ENCODE peak calls at places on chromosomes 16 and 17, in seven cellular contexts. E is A549, V is K562, M is GM23338, I is HCT116, P is Panc1, R is SK-N-SH. H is an unnamed sample.

GRCh38 chr16:79008869-79009179 is 591.7 kb downstream of the MAF start:
- DNase-seq in E (no peak), V (no peak), M (no peak), I (no peak), P (no peak), R (no peak), H (no peak)

GRCh38 chr16:75296606-75297005 is 45.2 kb upstream of the BCAR1 start:
- DNase-seq in E (no peak), V (no peak), M (no peak), I (no peak), P (no peak), R (peak), H (no peak)

GRCh38 chr17:8126306-8127066 is 2.6 kb upstream of the HES7 start:
- DNase-seq in E (peak), V (peak), M (peak), I (no peak), P (no peak), R (peak), H (no peak)

GRCh38 chr16:85424260-85425060 is 188.7 kb upstream of the GSE1 start:
- DNase-seq in E (no peak), V (no peak), M (no peak), I (no peak), P (no peak), R (peak), H (no peak)

GRCh38 chr16:75251280-75252048 is at the start of gene BCAR1:
- DNase-seq in E (peak), V (peak), M (peak), I (no peak), P (no peak), R (peak), H (no peak)

GRCh38 chr17:75695830-75696271 is 25.4 kb upstream of the ITGB4 start:
- DNase-seq in E (no peak), V (no peak), M (no peak), I (no peak), P (no peak), R (no peak), H (no peak)

GRCh38 chr16:23469814-23470213 is 16.8 kb upstream of the COG7 start:
- DNase-seq in E (peak), V (no peak), M (no peak), I (peak), P (no peak), R (no peak), H (no peak)

GRCh38 chr16:54417384-54417783 is 130.8 kb upstream of the IRX3 start:
- DNase-seq in E (no peak), V (no peak), M (no peak), I (no peak), P (no peak), R (no peak), H (no peak)

GRCh38 chr17:31073411-31073810 is 21.4 kb upstream of the NF1 start:
- DNase-seq in E (no peak), V (no peak), M (no peak), I (no peak), P (no peak), R (no peak), H (no peak)

GRCh38 chr16:80503144-80503543 is 37.6 kb upstream of the DYNLRB2 start:
- DNase-seq in E (no peak), V (no peak), M (no peak), I (no peak), P (no peak), R (no peak), H (no peak)

GRCh38 chr16:88331989-88332920 is 50.5 kb upstream of the ZNF469 start:
- DNase-seq in E (peak), V (no peak), M (no peak), I (peak), P (peak), R (no peak), H (no peak)

GRCh38 chr16:1708768-1709180 is 2.8 kb downstream of the MAPK8IP3 start:
- DNase-seq in E (no peak), V (peak), M (no peak), I (no peak), P (no peak), R (no peak), H (no peak)

GRCh38 chr16:27784351-27785306 is 234.7 kb downstream of the KATNIP start:
- DNase-seq in E (no peak), V (no peak), M (no peak), I (no peak), P (no peak), R (peak), H (no peak)

GRCh38 chr17:63986842-63987615 is 11.1 kb upstream of the PRR29 start:
- DNase-seq in E (no peak), V (no peak), M (no peak), I (no peak), P (no peak), R (no peak), H (no peak)

GRCh38 chr16:50276128-50276444 is 9.7 kb downstream of the ADCY7 start:
- DNase-seq in E (no peak), V (no peak), M (no peak), I (no peak), P (no peak), R (no peak), H (no peak)

GRCh38 chr16:50273888-50274770 is 7.8 kb downstream of the ADCY7 start:
- DNase-seq in E (no peak), V (peak), M (no peak), I (no peak), P (no peak), R (no peak), H (peak)

GRCh38 chr16:50275428-50276127 is 9.2 kb downstream of the ADCY7 start:
- DNase-seq in E (no peak), V (no peak), M (no peak), I (no peak), P (no peak), R (no peak), H (peak)

GRCh38 chr16:50273382-50273690 is 7.0 kb downstream of the ADCY7 start:
- DNase-seq in E (no peak), V (no peak), M (no peak), I (no peak), P (no peak), R (no peak), H (no peak)

DNA sequence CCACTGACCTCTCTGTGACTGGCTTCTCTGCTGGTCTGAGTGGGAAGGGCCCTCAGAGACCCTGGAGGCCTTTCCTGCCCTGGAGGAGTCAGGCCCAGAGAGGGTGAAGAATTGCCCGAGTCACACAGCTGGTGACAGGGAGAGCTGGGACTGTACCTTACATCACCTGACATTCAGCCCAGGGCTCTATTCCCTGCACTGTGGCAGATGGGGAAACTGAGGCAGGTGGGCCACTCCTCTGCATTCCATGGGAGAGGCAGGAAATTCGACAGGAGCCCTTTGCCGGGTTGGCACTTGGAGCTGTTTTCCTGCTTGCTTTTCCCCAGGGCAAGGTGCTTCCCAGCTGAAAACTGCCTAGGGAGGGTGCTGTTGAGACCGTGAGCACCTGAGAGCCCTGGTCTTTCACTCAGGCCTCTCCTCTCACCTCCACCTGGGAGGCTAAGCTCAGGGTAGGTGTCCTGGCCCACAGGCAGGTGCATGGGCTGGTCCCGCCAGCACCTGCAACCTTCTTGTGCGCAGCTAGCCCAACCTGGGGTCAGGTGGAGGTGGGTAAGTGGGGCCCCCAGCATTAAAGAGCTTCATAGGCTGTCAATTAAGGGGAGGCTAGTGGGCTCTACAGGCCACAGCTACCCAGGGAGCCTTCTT is 8.5 kb downstream of the ADCY7 start:
- DNase-seq in E (no peak), V (no peak), M (no peak), I (no peak), P (no peak), R (no peak), H (no peak)
- TF ChIP-seq REST in E (no peak), V (no peak), M (no peak), I (no peak), P (no peak), R (no peak), H (no peak)

GRCh38 chr17:4859816-4860625 is 26.9 kb downstream of the MINK1 start:
- DNase-seq in E (no peak), V (no peak), M (peak), I (no peak), P (no peak), R (no peak), H (no peak)

GRCh38 chr17:4861052-4861451 is 27.9 kb downstream of the MINK1 start:
- DNase-seq in E (no peak), V (no peak), M (no peak), I (no peak), P (no peak), R (no peak), H (no peak)

GRCh38 chr17:4858880-4859260 is 25.7 kb downstream of the MINK1 start:
- DNase-seq in E (no peak), V (no peak), M (peak), I (no peak), P (no peak), R (peak), H (no peak)

GRCh38 chr17:4862720-4863119 is 29.6 kb downstream of the MINK1 start:
- DNase-seq in E (no peak), V (no peak), M (no peak), I (no peak), P (no peak), R (no peak), H (no peak)

GRCh38 chr17:4860651-4861050 is 27.5 kb downstream of the MINK1 start:
- DNase-seq in E (no peak), V (no peak), M (no peak), I (no peak), P (no peak), R (no peak), H (no peak)
- TF ChIP-seq CTCF in E (no peak), V (no peak), M (no peak), I (no peak), P (no peak), R (no peak), H (no peak)

GRCh38 chr17:83144421-83145357 is 65.3 kb downstream of the METRNL start:
- DNase-seq in E (no peak), V (no peak), M (no peak), I (no peak), P (no peak), R (no peak), H (no peak)

GRCh38 chr17:83145831-83146230 is 66.4 kb downstream of the METRNL start:
- DNase-seq in E (no peak), V (no peak), M (no peak), I (no peak), P (no peak), R (no peak), H (no peak)

GRCh38 chr17:83147285-83147684 is 67.9 kb downstream of the METRNL start:
- DNase-seq in E (no peak), V (no peak), M (no peak), I (no peak), P (no peak), R (no peak), H (no peak)

GRCh38 chr17:83145358-83145738 is 65.9 kb downstream of the METRNL start:
- DNase-seq in E (no peak), V (peak), M (no peak), I (no peak), P (no peak), R (no peak), H (no peak)

GRCh38 chr17:83146347-83146746 is 66.9 kb downstream of the METRNL start:
- DNase-seq in E (no peak), V (no peak), M (no peak), I (no peak), P (no peak), R (no peak), H (no peak)
- TF ChIP-seq REST in E (no peak), V (no peak), M (no peak), I (no peak), P (no peak), R (no peak), H (no peak)

GRCh38 chr16:19008245-19008644 is 24.5 kb downstream of the TMC7 start:
- DNase-seq in E (no peak), V (no peak), M (no peak), I (no peak), P (no peak), R (peak), H (no peak)
- TF ChIP-seq CTCF in E (no peak), V (no peak), M (no peak), I (no peak), P (no peak), R (no peak), H (no peak)

DNA sequence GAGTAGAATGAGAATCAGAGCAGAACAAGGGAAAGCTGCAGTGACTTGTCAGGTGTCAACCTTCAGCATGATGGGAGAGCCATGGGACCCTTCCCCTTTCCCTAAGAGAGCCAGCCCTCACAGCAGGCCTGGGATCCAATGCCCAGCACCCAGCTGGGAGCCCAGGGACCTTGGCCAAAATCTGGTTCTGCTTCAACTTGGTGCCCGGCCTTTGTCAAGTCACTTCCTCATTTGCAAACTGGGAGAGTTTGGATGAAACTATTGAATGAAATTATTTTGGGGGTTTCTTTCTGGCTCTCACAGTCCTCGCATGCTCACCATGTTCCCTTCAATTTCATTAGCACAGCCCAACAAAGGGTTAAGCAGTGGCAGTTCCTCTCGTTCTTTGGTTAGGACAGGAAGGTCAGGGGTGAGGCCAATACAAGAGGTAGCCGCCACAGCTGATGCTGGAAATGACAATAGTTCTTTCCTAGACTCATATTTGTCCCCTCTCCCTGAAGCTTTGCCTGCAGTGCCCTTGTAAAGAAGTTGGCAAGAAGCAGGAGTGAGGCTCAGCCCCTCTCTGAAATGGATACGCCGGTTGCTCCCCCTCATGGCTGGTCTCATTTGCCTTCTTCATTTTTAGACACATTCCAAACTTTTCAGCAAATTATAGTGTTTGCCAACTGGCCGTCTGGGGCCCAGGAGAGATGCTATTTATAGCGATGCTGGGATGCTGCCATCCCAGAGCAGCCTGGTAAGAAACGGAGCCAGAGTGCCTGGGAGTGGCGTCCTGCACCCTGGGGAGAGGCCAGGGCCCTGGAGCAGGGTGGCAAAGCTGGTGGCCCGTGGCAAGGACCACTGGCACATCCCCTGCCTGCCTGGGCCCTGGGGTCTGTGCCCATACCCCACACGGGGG is 34.5 kb upstream of the MEOX1 start:
- DNase-seq in E (no peak), V (no peak), M (no peak), I (no peak), P (no peak), R (no peak), H (no peak)
- TF ChIP-seq REST in E (no peak), V (no peak), M (no peak), I (no peak), P (no peak), R (no peak), H (no peak)

GRCh38 chr17:45021607-45022287 is 29.7 kb downstream of the DCAKD start:
- DNase-seq in E (peak), V (peak), M (peak), I (no peak), P (no peak), R (peak), H (peak)

GRCh38 chr17:45019177-45019711 is 32.2 kb downstream of the DCAKD start:
- DNase-seq in E (peak), V (peak), M (peak), I (no peak), P (no peak), R (peak), H (no peak)

GRCh38 chr17:45020354-45021138 is 30.9 kb downstream of the DCAKD start:
- DNase-seq in E (no peak), V (no peak), M (peak), I (no peak), P (no peak), R (no peak), H (no peak)

GRCh38 chr17:45022655-45023339 is 28.6 kb downstream of the DCAKD start:
- DNase-seq in E (no peak), V (no peak), M (no peak), I (no peak), P (no peak), R (no peak), H (no peak)

DNA sequence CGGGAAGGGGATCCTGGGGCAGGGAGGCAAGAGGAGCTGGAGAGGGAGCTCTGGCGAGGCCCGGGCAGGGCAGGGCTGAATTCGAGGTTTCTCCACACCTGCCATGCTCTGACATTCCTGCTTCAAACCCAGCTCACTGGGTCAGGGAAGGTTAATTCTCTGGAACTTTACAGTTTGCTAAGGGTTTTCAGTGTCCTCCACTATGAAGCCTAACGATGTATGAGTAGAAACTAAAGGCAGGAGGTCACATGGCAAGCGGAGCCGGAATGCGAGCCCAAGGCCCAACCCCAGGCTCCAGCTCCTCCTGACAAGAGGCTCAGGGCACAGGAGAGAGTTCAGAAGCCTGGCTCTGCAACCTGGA is 29.2 kb downstream of the DCAKD start:
- DNase-seq in E (no peak), V (no peak), M (no peak), I (no peak), P (no peak), R (no peak), H (no peak)
- TF ChIP-seq CTCF in E (peak), V (no peak), M (no peak), I (no peak), P (no peak), R (no peak), H (no peak)

GRCh38 chr17:39167492-39167891 is 1.5 kb upstream of the ARL5C start:
- DNase-seq in E (no peak), V (no peak), M (no peak), I (no peak), P (no peak), R (no peak), H (peak)
- TF ChIP-seq REST in E (no peak), V (no peak), M (no peak), I (no peak), P (no peak), R (no peak), H (no peak)

DNA sequence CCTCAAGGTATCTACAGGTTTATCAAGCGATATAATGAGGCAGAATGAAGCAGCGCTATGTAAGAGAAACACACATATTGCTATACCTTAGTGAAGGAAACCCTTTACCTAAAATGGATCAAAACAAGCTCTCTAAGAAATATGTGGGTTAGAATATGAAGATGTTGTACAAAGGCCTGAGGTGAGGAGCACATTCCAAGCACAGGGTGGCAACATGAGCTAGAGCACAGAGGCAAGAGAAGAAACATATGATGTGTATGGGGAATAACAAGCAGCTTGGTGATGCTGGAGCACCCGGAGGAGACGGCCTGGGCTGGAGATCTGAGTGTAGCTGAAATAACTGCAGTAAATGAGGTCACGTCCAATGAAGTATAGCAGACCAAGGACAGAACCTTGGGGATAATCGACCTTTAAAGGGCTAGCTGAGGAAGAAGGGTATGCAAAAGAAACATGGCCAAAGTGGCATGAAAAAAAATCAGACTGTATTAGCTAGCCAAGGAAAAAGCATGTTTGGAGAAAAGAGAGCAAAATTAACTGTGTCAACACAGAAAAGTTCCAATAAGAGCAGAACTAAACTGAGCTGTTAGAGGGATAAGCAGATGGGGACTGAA is 44.0 kb downstream of the MARVELD3 start:
- DNase-seq in E (peak), V (no peak), M (no peak), I (no peak), P (no peak), R (no peak), H (no peak)
- TF ChIP-seq CTCF in E (no peak), V (no peak), M (no peak), I (peak), P (no peak), R (no peak), H (no peak)

GRCh38 chr16:58501242-58502131 is 1.5 kb downstream of the NDRG4 start:
- DNase-seq in E (no peak), V (peak), M (peak), I (no peak), P (no peak), R (peak), H (no peak)
- TF ChIP-seq REST in E (no peak), V (no peak), M (no peak), I (no peak), P (no peak), R (no peak), H (no peak)

DNA sequence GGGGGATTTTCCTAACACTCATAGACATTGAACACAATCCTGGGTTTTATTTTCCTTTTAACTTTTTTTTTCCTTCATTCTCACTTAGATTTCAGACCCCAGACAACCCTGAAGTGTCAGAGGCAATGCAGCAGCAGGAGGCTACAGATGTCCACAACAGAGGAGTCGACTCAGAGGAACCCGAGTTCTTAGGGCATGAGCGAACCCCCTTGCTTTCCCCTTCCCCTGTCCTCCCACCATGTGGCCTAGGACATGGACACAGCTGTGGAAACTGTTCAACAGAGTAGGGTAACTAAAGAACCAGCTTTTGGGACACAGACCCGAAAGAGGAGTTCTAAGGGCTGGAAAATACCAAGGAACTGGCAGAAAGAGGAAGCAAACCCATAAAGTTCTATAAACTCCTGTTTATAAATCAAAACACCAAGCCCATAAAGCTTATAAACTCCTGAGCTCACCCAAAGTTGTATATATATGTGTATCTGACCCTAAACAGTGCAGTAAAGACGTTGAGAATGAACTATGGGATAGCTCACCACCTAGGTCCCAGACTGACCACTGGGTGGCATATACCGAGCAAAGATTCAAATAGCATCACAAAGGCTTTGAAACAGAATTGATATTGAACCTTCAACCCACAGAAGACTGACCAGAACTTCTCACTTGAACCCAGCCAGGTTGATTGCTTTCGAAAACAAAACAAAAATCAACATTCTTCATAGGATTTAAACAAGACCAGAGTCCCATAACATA is 33.9 kb downstream of the CMTM4 start:
- DNase-seq in E (peak), V (peak), M (peak), I (peak), P (no peak), R (peak), H (no peak)
- TF ChIP-seq CTCF in E (peak), V (peak), M (peak), I (peak), P (peak), R (peak), H (peak)

H was measured in HL-60.